ENCODE peak calls at places on chromosomes 2 and 18, in six cellular contexts. One of them, this sample, is unnamed.

GRCh38 chr2:14903709-14904374 is 271.3 kb downstream of the LRATD1 start:
- DNase-seq in IMR-90: no peak
- DNase-seq in H9: peak; percentile 90
- DNase-seq in mesenchymal stem cell: no peak
- DNase-seq in mesendoderm: peak; percentile 87
- DNase-seq in trophoblast cell: peak; percentile 54
- DNase-seq in this sample: peak; percentile 18

GRCh38 chr2:235745597-235745996 is 251.8 kb downstream of the AGAP1 start:
- DNase-seq in IMR-90: peak; percentile 48
- DNase-seq in H9: no peak
- DNase-seq in mesenchymal stem cell: no peak
- DNase-seq in mesendoderm: no peak
- DNase-seq in trophoblast cell: peak; percentile 72
- DNase-seq in this sample: no peak

GRCh38 chr2:105654474-105655004 is 90.2 kb upstream of the NCK2 start:
- DNase-seq in IMR-90: no peak
- DNase-seq in H9: no peak
- DNase-seq in mesenchymal stem cell: no peak
- DNase-seq in mesendoderm: no peak
- DNase-seq in trophoblast cell: no peak
- DNase-seq in this sample: no peak

GRCh38 chr18:33596178-33596854 is 18.3 kb downstream of the ASXL3 start:
- DNase-seq in IMR-90: peak; percentile 68
- DNase-seq in H9: no peak
- DNase-seq in mesenchymal stem cell: no peak
- DNase-seq in mesendoderm: no peak
- DNase-seq in trophoblast cell: no peak
- DNase-seq in this sample: no peak

GRCh38 chr2:105329197-105329554 is 359 bp downstream of the TGFBRAP1 start:
- DNase-seq in IMR-90: no peak
- DNase-seq in H9: no peak
- DNase-seq in mesenchymal stem cell: no peak
- DNase-seq in mesendoderm: no peak
- DNase-seq in trophoblast cell: no peak
- DNase-seq in this sample: no peak

GRCh38 chr2:105600949-105601708 is 143.6 kb upstream of the NCK2 start:
- DNase-seq in IMR-90: no peak
- DNase-seq in H9: no peak
- DNase-seq in mesenchymal stem cell: no peak
- DNase-seq in mesendoderm: peak; percentile 27
- DNase-seq in trophoblast cell: no peak
- DNase-seq in this sample: no peak

GRCh38 chr2:234003972-234004617 is 46.4 kb upstream of the SPP2 start:
- DNase-seq in IMR-90: peak; percentile 95
- DNase-seq in H9: peak; percentile 33
- DNase-seq in mesenchymal stem cell: peak; percentile 73
- DNase-seq in mesendoderm: peak; percentile 33
- DNase-seq in trophoblast cell: peak; percentile 3
- DNase-seq in this sample: no peak

GRCh38 chr2:240820607-240821428 is 799 bp upstream of the KIF1A start:
- DNase-seq in IMR-90: no peak
- DNase-seq in H9: peak; percentile 76
- DNase-seq in mesenchymal stem cell: no peak
- DNase-seq in mesendoderm: peak; percentile 78
- DNase-seq in trophoblast cell: no peak
- DNase-seq in this sample: peak; percentile 50

GRCh38 chr2:218074031-218074430 is 5.0 kb downstream of the RUFY4 start:
- DNase-seq in IMR-90: peak; percentile 7
- DNase-seq in H9: peak; percentile 74
- DNase-seq in mesenchymal stem cell: peak; percentile 36
- DNase-seq in mesendoderm: peak; percentile 66
- DNase-seq in trophoblast cell: peak; percentile 21
- DNase-seq in this sample: peak; percentile 43

GRCh38 chr2:20217041-20217970 is 7.6 kb downstream of the SDC1 start:
- DNase-seq in IMR-90: no peak
- DNase-seq in H9: no peak
- DNase-seq in mesenchymal stem cell: no peak
- DNase-seq in mesendoderm: no peak
- DNase-seq in trophoblast cell: no peak
- DNase-seq in this sample: no peak

GRCh38 chr2:27370816-27371620 is 602 bp downstream of the SNX17 start:
- DNase-seq in IMR-90: peak; percentile 53
- DNase-seq in H9: no peak
- DNase-seq in mesenchymal stem cell: peak; percentile 76
- DNase-seq in mesendoderm: peak; percentile 56
- DNase-seq in trophoblast cell: peak; percentile 55
- DNase-seq in this sample: no peak

GRCh38 chr2:191264647-191265079 is 19.5 kb downstream of the MYO1B start:
- DNase-seq in IMR-90: peak; percentile 89
- DNase-seq in H9: no peak
- DNase-seq in mesenchymal stem cell: peak; percentile 81
- DNase-seq in mesendoderm: no peak
- DNase-seq in trophoblast cell: no peak
- DNase-seq in this sample: no peak

GRCh38 chr2:216849987-216850386 is 9.9 kb downstream of the TNP1 start:
- DNase-seq in IMR-90: no peak
- DNase-seq in H9: no peak
- DNase-seq in mesenchymal stem cell: no peak
- DNase-seq in mesendoderm: no peak
- DNase-seq in trophoblast cell: no peak
- DNase-seq in this sample: no peak

GRCh38 chr2:237199577-237199976 is 113.9 kb downstream of the COPS8 start:
- DNase-seq in IMR-90: no peak
- DNase-seq in H9: peak; percentile 48
- DNase-seq in mesenchymal stem cell: no peak
- DNase-seq in mesendoderm: no peak
- DNase-seq in trophoblast cell: no peak
- DNase-seq in this sample: no peak

GRCh38 chr2:179800776-179801175 is 60.6 kb downstream of the ZNF385B start:
- DNase-seq in IMR-90: no peak
- DNase-seq in H9: no peak
- DNase-seq in mesenchymal stem cell: no peak
- DNase-seq in mesendoderm: no peak
- DNase-seq in trophoblast cell: peak; percentile 88
- DNase-seq in this sample: no peak

GRCh38 chr2:25983735-25984134 is 1.4 kb upstream of the KIF3C start:
- DNase-seq in IMR-90: no peak
- DNase-seq in H9: no peak
- DNase-seq in mesenchymal stem cell: no peak
- DNase-seq in mesendoderm: no peak
- DNase-seq in trophoblast cell: no peak
- DNase-seq in this sample: no peak

GRCh38 chr2:25982968-25983280 is 627 bp upstream of the KIF3C start:
- DNase-seq in IMR-90: no peak
- DNase-seq in H9: no peak
- DNase-seq in mesenchymal stem cell: no peak
- DNase-seq in mesendoderm: no peak
- DNase-seq in trophoblast cell: no peak
- DNase-seq in this sample: no peak

GRCh38 chr2:25980951-25981350 is 1.3 kb downstream of the KIF3C start:
- DNase-seq in IMR-90: no peak
- DNase-seq in H9: no peak
- DNase-seq in mesenchymal stem cell: no peak
- DNase-seq in mesendoderm: no peak
- DNase-seq in trophoblast cell: no peak
- DNase-seq in this sample: no peak

GRCh38 chr2:25981596-25982272 is 563 bp downstream of the KIF3C start:
- DNase-seq in IMR-90: no peak
- DNase-seq in H9: peak; percentile 45
- DNase-seq in mesenchymal stem cell: no peak
- DNase-seq in mesendoderm: no peak
- DNase-seq in trophoblast cell: peak; percentile 34
- DNase-seq in this sample: no peak

DNA sequence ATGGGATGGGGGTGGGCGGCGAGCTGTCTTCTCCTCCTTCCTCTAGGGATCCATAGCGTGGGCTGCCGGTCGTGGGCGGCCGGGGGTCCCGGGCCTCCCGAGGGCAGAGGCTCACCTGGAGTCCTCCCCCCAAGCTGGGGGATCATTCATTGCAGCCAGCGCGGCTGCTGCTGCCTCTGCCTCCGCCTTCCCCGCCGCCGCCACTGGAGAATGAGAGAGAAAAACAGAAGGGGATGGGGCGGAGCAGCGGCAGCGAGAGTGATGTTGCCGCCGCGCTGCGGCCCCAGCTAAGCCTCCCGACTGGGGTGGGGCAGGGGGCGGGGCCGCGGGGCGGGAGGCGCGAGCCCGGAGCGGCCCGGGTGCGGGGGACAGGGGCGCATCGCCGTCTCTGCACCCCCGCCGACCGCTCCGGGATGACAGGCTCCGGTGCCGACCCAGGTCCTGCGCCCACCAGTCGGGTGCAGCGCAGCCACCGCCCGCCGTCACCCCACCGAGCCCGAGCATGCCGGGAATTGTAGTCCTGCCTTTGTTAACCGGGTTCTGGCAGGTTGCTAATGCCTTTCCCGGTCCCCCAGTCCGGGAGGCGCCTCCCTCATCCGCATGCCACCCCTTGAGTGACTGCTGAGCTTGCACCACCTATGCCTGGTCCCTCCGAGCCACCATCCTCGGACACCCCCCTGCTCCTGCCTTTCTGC is at the start of gene KIF3C:
- DNase-seq in IMR-90: peak; percentile 42
- DNase-seq in H9: peak; percentile 96
- DNase-seq in mesenchymal stem cell: peak; percentile 71
- DNase-seq in mesendoderm: peak; percentile 90
- DNase-seq in trophoblast cell: peak; percentile 55
- DNase-seq in this sample: peak; percentile 72
- H4K8ac ChIP-seq in IMR-90: peak within 1 kb of the TSS; percentile 66
- H4K8ac ChIP-seq in H9: no peak within 1 kb of the TSS
- H4K8ac ChIP-seq in mesenchymal stem cell: peak within 1 kb of the TSS; percentile 81
- H4K8ac ChIP-seq in mesendoderm: peak within 1 kb of the TSS; percentile 17
- H4K8ac ChIP-seq in trophoblast cell: peak within 1 kb of the TSS; percentile 84
- H4K8ac ChIP-seq in this sample: peak within 1 kb of the TSS; percentile 77

GRCh38 chr18:78295271-78295670 is 684.3 kb upstream of the SALL3 start:
- DNase-seq in IMR-90: no peak
- DNase-seq in H9: no peak
- DNase-seq in mesenchymal stem cell: no peak
- DNase-seq in mesendoderm: no peak
- DNase-seq in trophoblast cell: no peak
- DNase-seq in this sample: no peak

GRCh38 chr18:78296152-78296551 is 683.5 kb upstream of the SALL3 start:
- DNase-seq in IMR-90: no peak
- DNase-seq in H9: no peak
- DNase-seq in mesenchymal stem cell: no peak
- DNase-seq in mesendoderm: no peak
- DNase-seq in trophoblast cell: no peak
- DNase-seq in this sample: no peak

GRCh38 chr18:78292602-78293001 is 687.0 kb upstream of the SALL3 start:
- DNase-seq in IMR-90: no peak
- DNase-seq in H9: no peak
- DNase-seq in mesenchymal stem cell: no peak
- DNase-seq in mesendoderm: no peak
- DNase-seq in trophoblast cell: no peak
- DNase-seq in this sample: no peak

GRCh38 chr18:78293516-78293915 is 686.1 kb upstream of the SALL3 start:
- DNase-seq in IMR-90: no peak
- DNase-seq in H9: no peak
- DNase-seq in mesenchymal stem cell: no peak
- DNase-seq in mesendoderm: peak; percentile 15
- DNase-seq in trophoblast cell: no peak
- DNase-seq in this sample: no peak

GRCh38 chr18:78293940-78294401 is 685.6 kb upstream of the SALL3 start:
- DNase-seq in IMR-90: no peak
- DNase-seq in H9: no peak
- DNase-seq in mesenchymal stem cell: no peak
- DNase-seq in mesendoderm: peak; percentile 70
- DNase-seq in trophoblast cell: no peak
- DNase-seq in this sample: no peak
- H3K27ac ChIP-seq in IMR-90: no peak overlapping the region
- H3K27ac ChIP-seq in H9: no peak overlapping the region
- H3K27ac ChIP-seq in mesenchymal stem cell: no peak overlapping the region
- H3K27ac ChIP-seq in mesendoderm: no peak overlapping the region
- H3K27ac ChIP-seq in trophoblast cell: no peak overlapping the region
- H3K27ac ChIP-seq in this sample: no peak overlapping the region

GRCh38 chr18:49812321-49813070 is 837 bp downstream of the ACAA2 start:
- DNase-seq in IMR-90: peak; percentile 15
- DNase-seq in H9: no peak
- DNase-seq in mesenchymal stem cell: peak; percentile 57
- DNase-seq in mesendoderm: no peak
- DNase-seq in trophoblast cell: no peak
- DNase-seq in this sample: no peak

GRCh38 chr18:49811151-49811938 is 2.0 kb downstream of the ACAA2 start:
- DNase-seq in IMR-90: no peak
- DNase-seq in H9: no peak
- DNase-seq in mesenchymal stem cell: no peak
- DNase-seq in mesendoderm: peak; percentile 37
- DNase-seq in trophoblast cell: no peak
- DNase-seq in this sample: no peak

GRCh38 chr18:49814147-49814499 is 790 bp upstream of the ACAA2 start:
- DNase-seq in IMR-90: peak; percentile 69
- DNase-seq in H9: peak; percentile 71
- DNase-seq in mesenchymal stem cell: peak; percentile 66
- DNase-seq in mesendoderm: peak; percentile 71
- DNase-seq in trophoblast cell: peak; percentile 73
- DNase-seq in this sample: peak; percentile 64

GRCh38 chr18:49813071-49813320 is 337 bp downstream of the ACAA2 start:
- DNase-seq in IMR-90: peak; percentile 28
- DNase-seq in H9: no peak
- DNase-seq in mesenchymal stem cell: peak; percentile 55
- DNase-seq in mesendoderm: peak; percentile 70
- DNase-seq in trophoblast cell: peak; percentile 39
- DNase-seq in this sample: no peak

DNA sequence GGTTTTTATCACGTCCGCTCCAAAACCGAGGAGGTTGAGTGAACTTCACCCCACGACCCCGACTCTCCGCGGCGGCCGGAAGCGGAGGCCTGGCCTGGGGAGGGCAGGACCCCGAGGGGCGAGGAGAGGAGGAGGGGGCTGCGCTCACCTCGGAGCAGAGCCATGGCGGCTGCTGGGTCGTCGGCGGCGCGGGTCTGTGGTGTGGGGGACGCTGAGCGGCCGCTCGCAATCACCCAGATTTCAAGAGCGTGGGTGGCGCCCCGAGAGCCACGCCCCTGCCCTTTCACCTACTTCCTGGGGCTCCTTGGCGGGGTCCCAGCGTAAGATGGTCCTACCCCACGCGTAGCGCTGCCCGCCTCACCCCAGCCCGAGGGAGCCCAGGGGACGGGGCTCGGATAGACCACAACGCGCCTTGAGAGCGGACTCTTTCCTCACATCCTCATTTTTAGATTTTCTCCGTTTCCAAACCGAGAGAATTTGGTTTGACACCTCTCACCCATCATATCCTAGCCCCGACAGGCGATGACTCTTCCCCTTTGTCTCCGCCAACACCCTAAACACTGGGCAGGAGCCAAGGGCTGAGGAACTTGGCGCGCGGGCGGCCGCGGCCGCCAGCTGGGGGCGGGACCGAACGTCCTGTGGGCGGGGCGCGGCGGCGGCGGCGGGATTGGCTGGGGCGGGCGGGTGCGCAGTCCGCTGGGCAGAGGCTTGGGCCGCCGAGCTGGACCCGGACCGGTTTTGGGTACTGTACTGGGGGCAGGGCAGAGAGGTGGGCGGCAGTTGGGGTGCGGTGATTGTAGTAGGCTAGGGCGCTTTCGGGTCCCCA is at the start of gene ACAA2:
- DNase-seq in IMR-90: peak; percentile 83
- DNase-seq in H9: peak; percentile 80
- DNase-seq in mesenchymal stem cell: peak; percentile 83
- DNase-seq in mesendoderm: peak; percentile 88
- DNase-seq in trophoblast cell: peak; percentile 85
- DNase-seq in this sample: peak; percentile 65
- H4K8ac ChIP-seq in IMR-90: peak within 1 kb of the TSS; percentile 99
- H4K8ac ChIP-seq in H9: no peak within 1 kb of the TSS
- H4K8ac ChIP-seq in mesenchymal stem cell: peak within 1 kb of the TSS; percentile 98
- H4K8ac ChIP-seq in mesendoderm: peak within 1 kb of the TSS; percentile 78
- H4K8ac ChIP-seq in trophoblast cell: peak within 1 kb of the TSS; percentile 89
- H4K8ac ChIP-seq in this sample: no peak within 1 kb of the TSS

GRCh38 chr2:16362611-16363010 is 303.0 kb downstream of the CYRIA start:
- DNase-seq in IMR-90: no peak
- DNase-seq in H9: no peak
- DNase-seq in mesenchymal stem cell: no peak
- DNase-seq in mesendoderm: no peak
- DNase-seq in trophoblast cell: no peak
- DNase-seq in this sample: no peak
- H3K27ac ChIP-seq in IMR-90: no peak overlapping the region
- H3K27ac ChIP-seq in H9: no peak overlapping the region
- H3K27ac ChIP-seq in mesenchymal stem cell: no peak overlapping the region
- H3K27ac ChIP-seq in mesendoderm: no peak overlapping the region
- H3K27ac ChIP-seq in trophoblast cell: no peak overlapping the region
- H3K27ac ChIP-seq in this sample: no peak overlapping the region

This sample was measured in neuronal stem cell.